ENCODE peak calls at places on chromosomes 16 and 17, in five cellular contexts. Q, W, F, K and I are unnamed samples.

GRCh38 chr17:410674-411401 is 58.2 kb upstream of the RPH3AL start:
- DNase-seq in Q (no peak), W (peak; percentile 86), F (peak; percentile 21), K (no peak), I (no peak)

GRCh38 chr16:1057252-1057932 is 15.2 kb upstream of the SSTR5 start:
- DNase-seq in Q (peak; percentile 77), W (peak; percentile 67), F (peak; percentile 28), K (no peak), I (peak; percentile 43)

GRCh38 chr17:50779747-50780363 is 12.5 kb upstream of the ANKRD40CL start:
- DNase-seq in Q (peak; percentile 7), W (peak; percentile 49), F (no peak), K (no peak), I (no peak)

GRCh38 chr16:58360041-58360634 is 32.1 kb upstream of the GINS3 start:
- DNase-seq in Q (no peak), W (no peak), F (no peak), K (no peak), I (no peak)

GRCh38 chr17:28514571-28515002 is 8.4 kb downstream of the FOXN1 start:
- DNase-seq in Q (no peak), W (no peak), F (no peak), K (no peak), I (no peak)

GRCh38 chr17:48261297-48261880 is 153.8 kb downstream of the SNX11 start:
- DNase-seq in Q (no peak), W (no peak), F (peak; percentile 38), K (no peak), I (peak; percentile 68)

GRCh38 chr17:21345236-21345635 is 30.9 kb upstream of the KCNJ12 start:
- DNase-seq in Q (no peak), W (no peak), F (no peak), K (no peak), I (no peak)

GRCh38 chr16:6636457-6636856 is 696.2 kb upstream of the RBFOX1 start:
- DNase-seq in Q (no peak), W (no peak), F (no peak), K (no peak), I (no peak)

GRCh38 chr17:29390856-29391631 is 881 bp downstream of the TAOK1 start:
- DNase-seq in Q (peak; percentile 8), W (no peak), F (peak; percentile 40), K (peak; percentile 24), I (peak; percentile 51)

GRCh38 chr17:82782657-82783207 is 30.9 kb downstream of the TBCD start:
- DNase-seq in Q (no peak), W (no peak), F (no peak), K (no peak), I (no peak)

GRCh38 chr17:62994931-62995330 is 28.9 kb downstream of the TANC2 start:
- DNase-seq in Q (no peak), W (no peak), F (peak; percentile 45), K (no peak), I (no peak)

GRCh38 chr17:1649116-1649843 is 386 bp downstream of the RILP start:
- DNase-seq in Q (peak; percentile 67), W (peak; percentile 76), F (peak; percentile 88), K (no peak), I (peak; percentile 81)